ENCODE peak calls at places on chromosomes 5 and 9, in four cellular contexts. S is GM20000, V is mesothelial cell of epicardium, Y is BJ. N is an unnamed sample.
A peak's percentile ranks its signal among the peaks of the same experiment; 100 is the strongest.

GRCh38 chr5:29504411-29504810 is 1689.1 kb upstream of the CDH6 start:
- DNase-seq in Y (no peak), V (no peak), S (no peak), N (no peak)

GRCh38 chr9:84736076-84736475 is 66.5 kb downstream of the NTRK2 start:
- DNase-seq in Y (no peak), V (no peak), S (no peak), N (no peak)

GRCh38 chr5:141680751-141681201 is 1.3 kb downstream of the ARAP3 start:
- DNase-seq in V (no peak), S (no peak), Y (no peak), N (no peak)

GRCh38 chr5:187617-188451 is 3.5 kb upstream of the LRRC14B start:
- DNase-seq in V (no peak), Y (no peak), S (no peak), N (no peak)

GRCh38 chr5:482506-482905 is 39.5 kb downstream of the EXOC3 start:
- DNase-seq in V (no peak), Y (no peak), S (no peak), N (no peak)

GRCh38 chr9:77495834-77496671 is 152.1 kb downstream of the GNA14 start:
- DNase-seq in V (no peak), S (no peak), Y (peak; percentile 88), N (no peak)

GRCh38 chr9:73152953-73153352 is 1.3 kb downstream of the ANXA1 start:
- DNase-seq in V (no peak), S (no peak), Y (no peak), N (no peak)

GRCh38 chr5:53962306-53962705 is 348.1 kb downstream of the ARL15 start:
- DNase-seq in Y (no peak), S (no peak), V (no peak), N (no peak)

GRCh38 chr9:6566409-6567139 is 79.0 kb downstream of the GLDC start:
- DNase-seq in S (no peak), V (no peak), Y (peak; percentile 85), N (peak; percentile 28)

GRCh38 chr9:134381671-134382505 is 55.6 kb downstream of the RXRA start:
- DNase-seq in S (peak; percentile 78), Y (no peak), V (no peak), N (peak; percentile 67)

GRCh38 chr5:44943637-44944036 is 134.9 kb downstream of the MRPS30 start:
- DNase-seq in V (no peak), Y (no peak), S (no peak), N (no peak)

GRCh38 chr5:127028822-127029457 is 1.4 kb downstream of the MARCHF3 start:
- DNase-seq in Y (no peak), S (peak; percentile 24), V (no peak), N (no peak)

GRCh38 chr9:137918331-137919094 is 40.9 kb downstream of the CACNA1B start:
- DNase-seq in Y (no peak), S (no peak), V (no peak), N (no peak)

GRCh38 chr5:95020382-95020781 is 264.5 kb downstream of the MCTP1 start:
- DNase-seq in V (no peak), Y (no peak), S (no peak), N (no peak)

GRCh38 chr5:178527458-178528307 is 62.5 kb downstream of the COL23A1 start:
- DNase-seq in S (no peak), Y (no peak), V (no peak), N (no peak)

GRCh38 chr9:26856413-26857032 is 36.1 kb downstream of the CAAP1 start:
- DNase-seq in V (no peak), Y (no peak), S (peak; percentile 41), N (peak; percentile 45)

GRCh38 chr5:143245929-143246561 is 157.4 kb downstream of the NR3C1 start:
- DNase-seq in S (no peak), Y (peak; percentile 77), V (no peak), N (no peak)

GRCh38 chr9:88852794-88853193 is 138.5 kb upstream of the S1PR3 start:
- DNase-seq in Y (peak; percentile 86), V (no peak), S (no peak), N (no peak)

GRCh38 chr5:62340392-62340791 is 34.4 kb downstream of the KIF2A start:
- DNase-seq in V (no peak), S (no peak), Y (no peak), N (no peak)

GRCh38 chr9:105188746-105189145 is 55.7 kb upstream of the SLC44A1 start:
- DNase-seq in S (no peak), Y (no peak), V (no peak), N (no peak)
- TF ChIP-seq CTCF in S (no peak), Y (no peak), V (no peak), N (no peak)

DNA sequence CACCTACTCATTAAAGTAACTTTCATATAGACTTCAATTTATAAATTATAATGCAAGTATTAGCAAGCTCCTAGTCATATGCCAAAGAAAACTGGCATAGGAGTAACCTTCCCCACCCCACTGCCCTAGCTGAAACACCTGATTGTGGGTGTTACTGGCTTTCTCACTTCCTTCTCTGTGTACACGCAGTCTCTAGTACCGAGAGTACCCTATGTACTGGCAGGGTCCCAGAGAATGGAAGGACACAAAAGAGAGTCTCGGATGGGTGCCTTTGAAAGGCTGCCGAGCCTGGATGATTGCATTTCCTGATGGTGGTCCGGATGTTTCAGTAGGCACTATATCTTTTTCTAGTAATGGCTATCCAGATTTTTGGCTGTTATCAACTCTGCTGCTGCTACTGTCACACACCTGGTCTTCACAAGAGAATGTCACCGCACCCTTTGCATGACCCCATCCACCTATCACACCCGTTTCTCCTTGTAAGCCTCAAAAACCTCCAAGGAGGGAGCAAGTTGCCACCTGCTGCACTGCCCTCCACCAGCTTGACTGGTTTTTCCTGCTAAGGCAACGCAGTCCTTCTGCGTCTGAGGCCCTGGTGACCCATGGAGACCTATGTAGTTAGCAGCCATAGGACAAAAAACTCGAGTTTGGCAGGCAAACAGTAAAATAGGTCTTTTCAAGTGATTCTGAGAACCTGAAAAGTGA is 53.8 kb upstream of the CLINT1 start:
- DNase-seq in Y (no peak), V (no peak), S (no peak), N (peak; percentile 34)
- TF ChIP-seq CTCF in Y (no peak), V (no peak), S (no peak), N (no peak)

GRCh38 chr5:121019112-121019511 is 555.0 kb downstream of the PRR16 start:
- DNase-seq in S (no peak), V (no peak), Y (no peak), N (no peak)
- TF ChIP-seq CTCF in S (no peak), V (no peak), Y (no peak), N (no peak)

GRCh38 chr5:145806923-145807322 is 28.2 kb downstream of the PRELID2 start:
- DNase-seq in Y (no peak), S (no peak), V (no peak), N (no peak)

GRCh38 chr5:145812877-145813276 is 22.3 kb downstream of the PRELID2 start:
- DNase-seq in V (no peak), Y (no peak), S (no peak), N (no peak)

GRCh38 chr5:145811834-145812625 is 23.1 kb downstream of the PRELID2 start:
- DNase-seq in Y (no peak), V (no peak), S (no peak), N (no peak)
- TF ChIP-seq CTCF in Y (peak; percentile 28), V (no peak), S (no peak), N (no peak)

GRCh38 chr5:159916841-159917761 is 819 bp downstream of the ADRA1B start:
- DNase-seq in Y (no peak), V (no peak), S (no peak), N (no peak)

GRCh38 chr5:159913481-159913880 is 2.8 kb upstream of the ADRA1B start:
- DNase-seq in V (no peak), S (no peak), Y (no peak), N (no peak)

GRCh38 chr5:159917919-159918487 is 1.7 kb downstream of the ADRA1B start:
- DNase-seq in Y (no peak), V (no peak), S (no peak), N (no peak)

GRCh38 chr5:159913048-159913447 is 3.2 kb upstream of the ADRA1B start:
- DNase-seq in V (no peak), S (no peak), Y (no peak), N (no peak)

DNA sequence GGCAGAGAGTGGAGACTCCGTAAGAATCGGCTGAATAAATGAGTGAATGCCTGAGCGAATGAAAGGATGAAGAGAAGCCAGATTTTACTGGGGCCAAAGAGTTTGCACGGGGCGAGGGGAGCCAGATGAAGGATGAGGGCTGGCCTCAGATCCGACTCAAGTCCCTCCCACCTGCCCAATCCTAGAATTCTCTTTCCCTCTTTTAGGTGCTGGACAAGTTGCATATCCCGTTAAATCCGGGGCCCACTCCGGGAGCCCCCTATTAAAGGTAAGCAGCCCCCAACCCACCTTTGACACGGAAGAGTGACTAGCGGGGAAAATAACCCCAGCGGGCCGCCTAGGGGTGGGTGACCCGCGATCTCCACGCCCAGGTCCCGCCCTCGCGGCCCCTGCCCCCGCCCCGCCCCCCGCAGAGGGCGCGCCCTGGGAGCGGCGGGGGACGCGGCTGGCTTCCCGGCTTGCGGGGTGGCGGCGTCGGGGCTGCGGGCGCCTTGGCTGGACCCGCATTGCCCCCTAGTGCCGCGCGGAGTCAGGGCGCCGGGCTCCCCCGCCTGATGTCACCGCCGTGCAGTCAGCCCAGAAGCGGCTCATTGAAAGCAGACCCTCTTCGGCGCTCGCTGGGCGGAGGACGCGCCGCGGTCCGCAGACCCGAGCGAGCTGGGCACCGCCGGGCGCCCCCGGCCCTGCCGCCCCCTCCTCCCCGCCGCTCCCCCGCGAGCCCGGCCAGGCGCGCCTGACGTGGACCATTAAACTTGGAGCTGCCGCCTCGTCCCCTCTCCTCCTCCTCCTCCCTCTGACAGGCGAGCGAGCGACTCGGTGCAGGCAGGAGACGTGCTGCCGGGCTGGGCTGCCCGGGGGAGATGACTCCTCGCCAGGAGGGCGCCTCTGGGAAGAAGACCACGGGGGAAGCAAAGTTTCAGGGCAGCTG is at the start of gene ADRA1B:
- DNase-seq in V (peak; percentile 83), S (peak; percentile 87), Y (no peak), N (peak; percentile 77)
- TF ChIP-seq CTCF in V (peak; percentile 41), S (peak; percentile 36), Y (peak; percentile 55), N (peak; percentile 52)

GRCh38 chr5:80204808-80205614 is 50.8 kb downstream of the SERINC5 start:
- DNase-seq in Y (no peak), S (no peak), V (no peak), N (no peak)
- TF ChIP-seq CTCF in Y (no peak), S (no peak), V (no peak), N (peak; percentile 5)

DNA sequence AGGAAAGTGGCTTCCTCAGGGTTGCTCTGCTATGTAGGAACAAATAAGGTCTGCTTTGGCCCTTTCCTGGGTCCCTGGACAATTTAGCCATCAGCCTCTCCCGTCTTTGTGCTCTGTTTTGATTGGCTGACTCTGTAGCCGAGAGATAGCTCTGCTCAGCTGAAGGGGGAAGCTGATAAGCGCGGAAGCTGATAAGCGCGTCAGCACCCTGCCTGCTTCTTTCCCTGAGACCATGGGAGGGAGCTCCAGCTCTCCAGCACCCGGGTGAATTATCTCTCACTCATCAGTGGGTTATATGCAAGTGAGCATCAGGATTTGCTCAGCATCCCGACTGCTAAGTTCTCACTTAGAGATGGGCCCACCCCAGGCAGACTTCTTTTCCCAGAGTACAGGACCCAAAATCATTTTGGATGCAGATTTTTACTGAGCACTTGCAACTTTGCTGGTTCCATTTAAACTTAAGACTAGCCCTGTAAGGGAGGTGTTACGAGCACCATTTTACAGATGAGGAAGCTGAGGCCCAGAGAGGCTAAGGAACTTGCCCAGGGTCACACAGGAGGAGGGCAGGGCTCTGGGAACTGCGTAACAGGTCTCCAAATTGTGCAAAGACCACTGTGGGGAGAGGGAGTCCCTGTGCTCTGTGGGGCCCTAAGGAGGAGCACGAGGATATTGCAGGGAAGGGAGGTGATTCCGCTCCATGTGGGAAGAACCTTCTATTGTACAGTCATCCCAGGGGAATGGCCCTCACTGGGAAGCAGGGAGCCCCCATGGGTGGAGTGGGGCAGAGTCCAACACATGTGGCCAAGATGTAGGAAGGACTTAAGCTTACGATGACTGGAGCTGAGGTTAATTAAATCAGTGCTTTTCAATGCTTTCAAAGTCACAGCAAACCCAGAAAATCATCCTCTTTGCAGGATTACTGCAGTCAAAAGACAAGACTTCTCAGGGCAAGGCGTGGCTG is 83.7 kb upstream of the ORM1 start:
- DNase-seq in V (no peak), S (no peak), Y (peak; percentile 89), N (no peak)
- TF ChIP-seq CTCF in V (no peak), S (no peak), Y (peak; percentile 53), N (no peak)